ENCODE peak calls at places on chromosome 14, in nine cellular contexts. V is transverse colon, N is breast epithelium, B is H1, H is suprapubic skin, C is GM23338, L is endothelial cell of umbilical vein, R is SK-N-SH, Q is vagina. T is an unnamed sample.

GRCh38 chr14:69760810-69761209 is 6.1 kb upstream of the SRSF5 start:
- DNase-seq in V (no peak), B (no peak), L (peak; percentile 70), N (no peak), H (no peak), R (no peak), C (no peak), Q (no peak), T (no peak)

GRCh38 chr14:29494312-29494711 is 433.3 kb downstream of the PRKD1 start:
- DNase-seq in C (no peak), V (no peak), Q (no peak), H (no peak), R (no peak), N (no peak), B (no peak), L (no peak), T (no peak)

GRCh38 chr14:90522585-90523191 is 125.9 kb downstream of the CALM1 start:
- DNase-seq in Q (no peak), H (no peak), L (no peak), C (no peak), V (peak; percentile 49), R (peak; percentile 93), B (no peak), N (peak; percentile 72), T (peak; percentile 67)

GRCh38 chr14:94864421-94865195 is 94.7 kb upstream of the GSC start:
- DNase-seq in L (no peak), B (no peak), Q (no peak), C (peak; percentile 52), R (no peak), H (no peak), N (no peak), V (no peak), T (no peak)

GRCh38 chr14:86723254-86723624 is 1193.3 kb downstream of the FLRT2 start:
- DNase-seq in N (no peak), B (no peak), V (no peak), H (no peak), C (no peak), L (no peak), Q (no peak), R (no peak), T (no peak)

GRCh38 chr14:58280954-58281787 is 17.2 kb upstream of the ARID4A start:
- DNase-seq in B (no peak), N (no peak), V (peak; percentile 44), L (peak; percentile 95), H (no peak), Q (no peak), C (no peak), R (peak; percentile 33), T (no peak)

GRCh38 chr14:96083667-96084320 is 44.6 kb downstream of the C14orf132 start:
- DNase-seq in V (no peak), L (no peak), R (no peak), N (peak; percentile 60), C (no peak), Q (no peak), B (no peak), H (peak; percentile 41), T (peak; percentile 76)

GRCh38 chr14:75979071-75979571 is 2.7 kb downstream of the TGFB3 start:
- DNase-seq in C (peak; percentile 76), R (peak; percentile 74), V (peak; percentile 23), B (no peak), N (no peak), L (no peak), Q (no peak), H (no peak), T (no peak)

GRCh38 chr14:93330609-93331000 is 2.2 kb downstream of the BTBD7 start:
- DNase-seq in Q (no peak), V (no peak), H (no peak), C (no peak), B (no peak), L (no peak), N (no peak), R (no peak), T (no peak)

GRCh38 chr14:93332032-93332852 is 594 bp downstream of the BTBD7 start:
- DNase-seq in C (peak; percentile 74), L (peak; percentile 70), N (no peak), R (peak; percentile 85), H (peak; percentile 73), Q (no peak), V (peak; percentile 73), B (no peak), T (peak; percentile 74)

GRCh38 chr14:93333631-93334095 is 827 bp upstream of the BTBD7 start:
- DNase-seq in V (no peak), R (no peak), C (no peak), B (no peak), L (no peak), H (no peak), N (no peak), Q (no peak), T (no peak)

GRCh38 chr14:93331375-93332031 is 1.3 kb downstream of the BTBD7 start:
- DNase-seq in H (peak; percentile 68), L (peak; percentile 95), V (peak; percentile 40), C (no peak), B (no peak), N (no peak), Q (no peak), R (no peak), T (no peak)

DNA sequence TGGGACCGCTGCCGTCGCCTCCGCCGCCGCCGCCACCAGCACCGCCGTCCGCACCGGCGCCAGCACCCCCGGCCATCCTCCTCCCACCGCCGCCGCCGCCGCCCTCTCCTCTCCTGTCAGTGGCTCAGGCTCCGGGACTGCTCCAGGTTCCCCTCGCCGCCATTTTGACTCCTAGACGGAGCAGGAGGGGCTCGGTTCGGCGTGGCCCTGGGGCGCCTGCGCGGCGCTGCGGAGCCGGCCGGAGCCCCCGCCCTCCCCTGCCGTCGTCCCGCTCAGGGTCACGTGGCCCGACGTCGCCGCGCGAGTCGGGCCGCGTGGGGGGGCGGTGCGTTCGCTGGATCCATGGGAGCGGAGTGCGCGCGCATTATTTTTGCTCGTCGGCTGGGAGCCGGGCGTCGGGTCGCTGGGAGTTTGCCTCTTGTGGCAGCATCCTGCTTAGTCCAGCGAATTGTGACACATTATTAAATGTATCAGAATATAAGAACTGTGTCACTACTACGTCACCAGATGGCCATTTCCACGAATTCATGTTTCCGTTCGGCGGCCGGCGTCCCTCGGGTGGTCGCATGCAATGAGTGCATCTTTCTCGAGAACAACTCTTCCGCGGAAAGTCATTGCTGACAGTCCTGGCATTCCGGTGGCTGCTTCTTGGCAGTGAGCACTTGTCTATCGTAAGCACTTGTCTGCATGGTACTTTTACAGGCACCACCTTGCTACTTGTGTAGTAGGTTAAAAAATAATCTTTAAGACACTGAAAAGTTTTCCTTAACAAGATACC is at the start of gene BTBD7:
- DNase-seq in C (peak; percentile 97), V (peak; percentile 97), R (peak; percentile 99), N (peak; percentile 93), Q (peak; percentile 92), B (peak; percentile 78), L (peak; percentile 97), H (peak; percentile 97), T (peak; percentile 96)
- TF ChIP-seq POLR2AphosphoS5 in C (peak; percentile 74), V (peak; percentile 62), R (peak; percentile 51), N (peak; percentile 40), Q (peak; percentile 52), B (no peak), L (peak; percentile 80), H (no peak), T (peak; percentile 35)

GRCh38 chr14:68342216-68342615 is 450.7 kb downstream of the ZFP36L1 start:
- DNase-seq in B (no peak), C (no peak), H (no peak), N (no peak), Q (no peak), L (no peak), V (no peak), R (no peak), T (no peak)

GRCh38 chr14:68345738-68346137 is 447.1 kb downstream of the ZFP36L1 start:
- DNase-seq in C (no peak), H (no peak), V (no peak), N (no peak), R (no peak), Q (no peak), L (no peak), B (no peak), T (no peak)

GRCh38 chr14:68340262-68340661 is 452.6 kb downstream of the ZFP36L1 start:
- DNase-seq in C (peak; percentile 57), V (no peak), R (no peak), L (no peak), H (no peak), Q (no peak), N (no peak), B (no peak), T (no peak)

GRCh38 chr14:68343534-68344093 is 449.3 kb downstream of the ZFP36L1 start:
- DNase-seq in N (no peak), B (no peak), V (no peak), H (no peak), C (peak; percentile 51), L (no peak), R (no peak), Q (no peak), T (no peak)

DNA sequence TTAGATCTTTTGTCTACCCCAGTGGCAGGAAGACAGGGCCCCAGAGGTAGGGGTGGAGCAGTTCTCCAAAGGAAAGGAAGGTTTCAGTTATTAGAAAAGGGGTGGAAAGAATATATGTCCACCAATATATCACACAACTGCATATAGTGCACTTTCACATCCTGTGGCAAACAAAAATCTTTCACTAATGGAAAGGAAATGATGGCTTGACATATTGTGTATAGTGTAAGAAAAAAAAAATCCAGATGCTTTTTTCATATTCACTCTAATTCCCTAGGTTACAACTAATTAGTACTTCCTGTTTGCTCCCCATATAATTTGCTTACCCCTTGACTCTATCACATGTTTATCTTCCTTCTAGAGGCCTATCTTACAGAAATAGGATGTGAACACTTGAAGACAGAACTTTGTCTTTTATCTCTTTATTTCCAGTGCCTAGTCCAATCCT is 451.1 kb downstream of the ZFP36L1 start:
- DNase-seq in R (no peak), V (no peak), Q (no peak), C (no peak), H (no peak), L (no peak), B (no peak), N (no peak), T (no peak)
- H3K4me1 ChIP-seq in R (no peaks in the 10 kb centered on the region), V (no peaks in the 10 kb centered on the region), Q (no peaks in the 10 kb centered on the region), C (peaks cover 57% of the 10 kb centered on the region), H (no peaks in the 10 kb centered on the region), L (no peaks in the 10 kb centered on the region), B (peaks cover 10% of the 10 kb centered on the region), N (no peaks in the 10 kb centered on the region), T (peaks cover 13% of the 10 kb centered on the region)

DNA sequence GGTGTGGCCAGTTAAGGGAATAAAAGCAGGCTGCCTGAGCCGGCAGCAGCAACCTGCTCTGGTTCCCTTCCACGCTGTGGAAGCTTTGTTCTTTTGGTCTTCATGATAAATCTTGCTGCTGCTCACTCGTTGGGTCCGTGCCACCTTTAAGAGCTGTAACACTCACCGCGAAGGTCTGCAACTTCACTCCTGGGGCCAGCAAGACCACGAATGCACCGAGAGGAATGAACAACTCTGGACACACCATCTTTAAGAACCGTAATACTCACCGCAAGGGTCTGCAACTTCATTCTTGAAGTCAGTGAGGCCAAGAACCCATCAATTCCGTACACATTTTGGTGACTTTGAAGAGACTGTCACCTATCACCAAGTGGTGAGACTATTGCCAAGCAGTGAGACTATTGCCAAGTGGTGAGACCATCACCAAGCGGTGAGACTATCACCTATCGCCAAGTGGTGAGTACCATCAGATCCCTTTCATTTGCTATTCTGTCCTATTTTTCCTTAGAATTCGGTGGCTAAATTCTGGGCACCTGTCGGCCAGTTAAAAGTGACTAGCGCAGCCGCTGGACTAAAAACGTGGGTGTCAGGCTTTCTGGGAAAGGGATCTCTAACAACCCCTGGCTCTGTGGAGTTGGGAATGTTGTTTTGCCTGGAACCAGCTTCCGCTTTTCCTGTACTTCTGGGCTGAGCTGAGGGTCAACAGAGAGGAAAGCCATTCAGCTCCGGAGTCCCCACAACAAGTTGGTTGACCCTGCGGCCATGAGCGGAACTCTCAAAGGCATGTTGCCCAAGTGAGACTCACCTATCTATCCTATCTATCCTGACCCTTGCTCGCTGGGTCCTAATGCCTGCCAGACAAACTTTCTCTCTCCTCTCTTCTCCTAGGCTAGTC is at the start of gene DHRS2:
- DNase-seq in H (no peak), V (no peak), L (no peak), B (no peak), R (no peak), C (peak; percentile 31), N (no peak), Q (no peak), T (no peak)
- TF ChIP-seq POLR2AphosphoS5 in H (no peak), V (no peak), L (no peak), B (no peak), R (no peak), C (no peak), N (no peak), Q (no peak), T (no peak)

GRCh38 chr14:68475802-68476201 is 317.1 kb downstream of the ZFP36L1 start:
- DNase-seq in V (no peak), L (no peak), B (no peak), R (no peak), Q (no peak), H (no peak), C (no peak), N (no peak), T (no peak)
- H3K4me1 ChIP-seq in V (no peaks in the 10 kb centered on the region), L (peaks cover 24% of the 10 kb centered on the region), B (peaks cover 28% of the 10 kb centered on the region), R (peaks cover 4% of the 10 kb centered on the region), Q (peaks cover 23% of the 10 kb centered on the region), H (peaks cover 32% of the 10 kb centered on the region), C (peaks cover 33% of the 10 kb centered on the region), N (no peaks in the 10 kb centered on the region), T (peaks cover 17% of the 10 kb centered on the region)